ENCODE peak calls at places on chromosomes 5 and 9, in five cellular contexts. V is dorsolateral prefrontal cortex, R is ovary, J is GM23338, Y is aorta. Z is an unnamed sample. For H3K27me3, the result is how much of the 10 kb centered on the place peaks cover.

GRCh38 chr9:14437336-14438231 is 123.6 kb upstream of the NFIB start:
- DNase-seq in V (peak), R (no peak), J (no peak), Y (no peak), Z (no peak)

GRCh38 chr5:29089591-29090141 is 2051.3 kb upstream of the CDH9 start:
- DNase-seq in V (no peak), R (no peak), J (no peak), Y (no peak), Z (no peak)

GRCh38 chr9:79567671-79568098 is 4.1 kb upstream of the TLE4 start:
- DNase-seq in V (no peak), R (no peak), J (peak), Y (no peak), Z (no peak)

GRCh38 chr5:142888469-142889085 is 118.4 kb downstream of the ARHGAP26 start:
- DNase-seq in V (no peak), R (no peak), J (peak), Y (no peak), Z (peak)

GRCh38 chr5:1178529-1179382 is 22.6 kb upstream of the SLC6A19 start:
- DNase-seq in V (no peak), R (no peak), J (no peak), Y (peak), Z (no peak)

GRCh38 chr9:98899399-98900056 is 44.2 kb upstream of the COL15A1 start:
- DNase-seq in V (no peak), R (no peak), J (no peak), Y (no peak), Z (no peak)

GRCh38 chr5:36877667-36878420 is 1.3 kb downstream of the NIPBL start:
- DNase-seq in V (no peak), R (no peak), J (peak), Y (no peak), Z (peak)

GRCh38 chr5:88842784-88843183 is 40.2 kb downstream of the MEF2C start:
- DNase-seq in V (no peak), R (no peak), J (no peak), Y (no peak), Z (no peak)

GRCh38 chr9:73537561-73537960 is 385.9 kb downstream of the ANXA1 start:
- DNase-seq in V (no peak), R (no peak), J (no peak), Y (no peak), Z (no peak)

GRCh38 chr5:102749416-102750021 is 5.6 kb upstream of the PAM start:
- DNase-seq in V (no peak), R (no peak), J (peak), Y (no peak), Z (peak)
- H3K4me3 ChIP-seq in V (no peak), R (no peak), J (peak), Y (no peak), Z (no peak)

DNA sequence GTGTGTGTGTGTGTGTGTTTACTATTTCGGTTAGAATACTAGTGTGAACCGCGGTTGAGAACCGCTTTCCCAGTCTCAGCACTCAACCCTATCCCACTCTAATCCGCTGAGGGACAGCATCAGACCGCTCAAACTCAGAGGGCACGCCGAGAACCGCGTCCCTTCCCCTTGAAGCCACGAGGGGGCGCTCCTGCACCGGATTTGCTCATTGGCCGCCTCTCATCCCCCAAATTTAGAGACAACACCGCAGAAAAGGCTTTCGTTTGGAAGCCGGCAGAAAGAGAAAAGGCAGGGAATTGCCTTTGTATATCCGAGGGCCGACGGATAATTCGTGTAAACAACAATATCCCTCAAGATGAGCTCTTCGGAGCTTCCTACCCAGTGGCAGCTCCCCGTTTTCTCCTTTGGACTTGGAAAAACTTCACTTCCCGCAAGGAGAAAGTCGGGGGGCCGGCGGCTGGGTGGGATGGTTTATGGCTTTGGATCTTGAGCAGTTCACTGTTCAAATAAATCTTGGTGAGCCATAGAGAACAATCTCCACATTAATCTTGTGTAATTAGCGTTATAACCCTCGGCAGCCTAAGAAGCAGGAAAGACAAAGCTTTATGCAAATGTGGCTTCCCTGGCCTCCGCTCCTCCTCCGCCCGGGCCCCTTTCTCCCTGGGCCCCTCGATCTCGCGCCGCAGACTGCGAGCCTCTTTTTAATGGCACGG is 296.7 kb downstream of the PARP8 start:
- DNase-seq in V (peak), R (no peak), J (peak), Y (peak), Z (peak)
- H3K27me3 ChIP-seq in V (half or more), R (under half), J (half or more), Y (under half), Z (under half)

DNA sequence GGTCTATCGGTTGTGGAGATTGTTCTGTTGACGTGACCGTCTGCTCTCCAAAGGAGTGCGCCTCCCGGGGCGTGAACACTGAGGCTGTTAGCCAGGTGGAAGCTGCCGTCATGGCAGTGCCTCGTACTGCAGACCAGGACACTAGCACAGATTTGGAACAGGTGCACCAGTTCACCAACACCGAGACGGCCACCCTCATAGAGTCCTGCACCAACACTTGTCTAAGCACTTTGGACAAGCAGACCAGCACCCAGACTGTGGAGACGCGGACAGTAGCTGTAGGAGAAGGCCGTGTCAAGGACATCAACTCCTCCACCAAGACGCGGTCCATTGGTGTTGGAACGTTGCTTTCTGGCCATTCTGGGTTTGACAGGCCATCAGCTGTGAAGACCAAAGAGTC is 128.9 kb upstream of the DMRT1 start:
- DNase-seq in V (no peak), R (no peak), J (no peak), Y (no peak), Z (no peak)
- H3K4me3 ChIP-seq in V (peak), R (no peak), J (no peak), Y (peak), Z (no peak)

GRCh38 chr9:121225240-121225639 is 23.6 kb upstream of the RAB14 start:
- DNase-seq in V (no peak), R (no peak), J (no peak), Y (no peak), Z (no peak)
- H3K27me3 ChIP-seq in V (under half), R (under half), J (under half), Y (under half), Z (under half)

DNA sequence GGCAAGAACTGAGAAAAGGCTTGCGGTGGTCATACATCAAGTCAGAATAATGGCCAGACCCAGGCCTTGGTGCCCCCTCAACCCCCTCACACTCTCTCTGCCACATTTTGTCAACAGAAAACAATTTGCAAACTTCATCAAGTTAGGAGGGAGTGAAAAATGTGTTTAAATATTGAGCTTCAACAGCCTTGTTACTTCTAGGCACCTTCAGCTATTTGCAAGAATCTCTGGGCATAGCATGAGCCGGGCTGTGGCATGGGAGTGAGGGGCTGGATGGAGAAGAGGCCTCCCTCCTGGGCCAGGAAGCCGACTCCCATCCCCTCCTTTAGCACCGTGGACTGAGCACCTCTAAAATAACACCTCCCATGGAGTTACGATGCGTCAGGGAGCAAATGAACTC is 52.2 kb upstream of the GRHPR start:
- DNase-seq in V (no peak), R (no peak), J (no peak), Y (no peak), Z (no peak)
- H3K4me3 ChIP-seq in V (no peak), R (no peak), J (no peak), Y (no peak), Z (no peak)

DNA sequence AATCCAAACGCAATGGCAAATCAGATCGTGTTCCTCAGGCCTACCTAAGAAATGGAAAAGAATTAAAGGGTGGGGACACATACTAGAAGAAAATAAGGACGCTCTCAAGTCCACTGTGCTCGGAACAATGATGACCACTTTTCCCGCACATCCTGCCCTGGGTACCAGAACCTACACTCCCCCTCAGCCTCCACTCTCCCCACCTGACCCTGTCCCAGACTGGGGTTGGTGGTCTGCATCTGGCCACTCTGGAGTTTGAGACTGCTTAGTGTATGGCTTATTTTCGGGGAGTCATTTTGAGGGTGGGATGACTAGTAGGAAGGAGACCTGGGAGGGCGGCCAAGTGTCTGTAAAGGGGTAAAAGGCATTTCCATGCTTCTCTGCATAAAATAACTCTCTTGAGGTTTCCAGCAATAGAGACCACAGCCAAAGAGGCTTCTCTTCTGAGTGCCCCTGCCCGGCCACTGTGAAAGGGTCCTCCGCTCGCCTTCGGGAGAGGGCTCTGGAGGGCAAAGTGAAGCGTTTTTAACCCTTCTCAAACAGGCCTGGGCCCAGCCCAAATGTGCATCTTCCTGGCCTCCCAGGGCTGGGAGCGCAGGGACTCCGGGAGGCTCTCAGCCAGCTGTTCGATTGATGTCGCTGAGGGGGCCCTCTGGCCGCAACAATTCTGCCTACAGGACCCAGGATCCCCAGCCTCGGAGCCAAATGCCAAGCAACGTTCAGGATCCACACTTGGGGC is 4.6 kb upstream of the OTP start:
- DNase-seq in V (no peak), R (no peak), J (peak), Y (no peak), Z (peak)
- H3K27me3 ChIP-seq in V (half or more), R (under half), J (half or more), Y (under half), Z (half or more)

Z was measured in H7.